ENCODE peak calls at places on chromosomes 4 and X, in ten cellular contexts. Y, F, O, Z, W, P, I, R, A and V are unnamed samples.

GRCh38 chr4:4752576-4753401 is 106.7 kb upstream of the MSX1 start:
- DNase-seq in Y (peak; percentile 49), F (peak; percentile 61), O (no peak), Z (peak; percentile 24), W (no peak), P (no peak), I (no peak), R (no peak), A (no peak), V (no peak)

GRCh38 chr4:6937201-6937600 is 27.6 kb downstream of the TBC1D14 start:
- DNase-seq in Y (no peak), F (no peak), O (no peak), Z (no peak), W (no peak), P (no peak), I (no peak), R (no peak), A (no peak), V (no peak)

GRCh38 chrX:74187211-74187610 is 116.8 kb upstream of the ZCCHC13 start:
- DNase-seq in Y (no peak), F (no peak), O (no peak), Z (no peak), W (peak; percentile 53), P (no peak), I (no peak), R (no peak), A (no peak), V (no peak)

GRCh38 chrX:134528936-134529335 is 69.0 kb downstream of the HPRT1 start:
- DNase-seq in Y (no peak), F (no peak), O (no peak), Z (no peak), W (no peak), P (no peak), I (no peak), R (no peak), A (no peak), V (no peak)

GRCh38 chr4:83644677-83645639 is 109.0 kb downstream of the GPAT3 start:
- DNase-seq in Y (peak; percentile 32), F (peak; percentile 63), O (no peak), Z (peak; percentile 43), W (peak; percentile 33), P (no peak), I (peak; percentile 72), R (peak; percentile 25), A (no peak), V (no peak)

GRCh38 chrX:20061869-20062254 is 54.8 kb downstream of the MAP7D2 start:
- DNase-seq in Y (peak; percentile 57), F (no peak), O (no peak), Z (no peak), W (peak; percentile 82), P (no peak), I (no peak), R (no peak), A (no peak), V (no peak)

GRCh38 chr4:168318266-168318895 is at the start of gene DDX60:
- DNase-seq in Y (no peak), F (peak; percentile 84), O (peak; percentile 76), Z (peak; percentile 83), W (peak; percentile 73), P (peak; percentile 81), I (peak; percentile 79), R (peak; percentile 84), A (peak; percentile 76), V (peak; percentile 90)

GRCh38 chr4:37715889-37716402 is 29.8 kb upstream of the RELL1 start:
- DNase-seq in Y (no peak), F (peak; percentile 55), O (no peak), Z (no peak), W (peak; percentile 69), P (no peak), I (peak; percentile 22), R (peak; percentile 10), A (peak; percentile 77), V (no peak)

GRCh38 chr4:186932631-186933150 is 209.0 kb upstream of the FAT1 start:
- DNase-seq in Y (peak; percentile 76), F (peak; percentile 90), O (no peak), Z (no peak), W (peak; percentile 96), P (no peak), I (no peak), R (no peak), A (no peak), V (no peak)

GRCh38 chr4:184066584-184067300 is 150.9 kb downstream of the ENPP6 start:
- DNase-seq in Y (no peak), F (no peak), O (no peak), Z (no peak), W (no peak), P (no peak), I (no peak), R (no peak), A (no peak), V (no peak)

GRCh38 chr4:92599044-92599443 is 295.3 kb downstream of the GRID2 start:
- DNase-seq in Y (no peak), F (no peak), O (no peak), Z (no peak), W (peak; percentile 1), P (no peak), I (no peak), R (no peak), A (no peak), V (no peak)

GRCh38 chr4:121096629-121097028 is 24.3 kb upstream of the NDNF start:
- DNase-seq in Y (peak; percentile 25), F (peak; percentile 49), O (no peak), Z (no peak), W (peak; percentile 27), P (no peak), I (peak; percentile 65), R (no peak), A (no peak), V (no peak)

GRCh38 chrX:110135618-110136017 is 132.7 kb downstream of the TMEM164 start:
- DNase-seq in Y (no peak), F (no peak), O (no peak), Z (no peak), W (no peak), P (no peak), I (no peak), R (no peak), A (no peak), V (no peak)

GRCh38 chr4:55758081-55758480 is 61.5 kb upstream of the EXOC1L start:
- DNase-seq in Y (no peak), F (no peak), O (no peak), Z (no peak), W (peak; percentile 5), P (no peak), I (peak; percentile 15), R (no peak), A (no peak), V (no peak)

GRCh38 chrX:22922961-22923360 is 76.8 kb upstream of the DDX53 start:
- DNase-seq in Y (no peak), F (no peak), O (no peak), Z (peak; percentile 3), W (peak; percentile 69), P (no peak), I (no peak), R (no peak), A (no peak), V (no peak)

GRCh38 chrX:13463608-13464007 is 105.8 kb upstream of the EGFL6 start:
- DNase-seq in Y (peak; percentile 59), F (no peak), O (peak; percentile 65), Z (no peak), W (peak; percentile 93), P (no peak), I (peak; percentile 57), R (peak; percentile 48), A (peak; percentile 56), V (no peak)

GRCh38 chrX:118353081-118353850 is 7.4 kb downstream of the WDR44 start:
- DNase-seq in Y (no peak), F (no peak), O (no peak), Z (no peak), W (no peak), P (no peak), I (no peak), R (no peak), A (no peak), V (no peak)

GRCh38 chr4:165364452-165365080 is 14.2 kb upstream of the CPE start:
- DNase-seq in Y (no peak), F (peak; percentile 35), O (no peak), Z (no peak), W (peak; percentile 36), P (no peak), I (no peak), R (no peak), A (no peak), V (no peak)

GRCh38 chrX:120426599-120426998 is 42.5 kb downstream of the LAMP2 start:
- DNase-seq in Y (no peak), F (no peak), O (no peak), Z (no peak), W (peak; percentile 32), P (no peak), I (no peak), R (no peak), A (no peak), V (no peak)

GRCh38 chr4:42515156-42515884 is 118.0 kb downstream of the SHISA3 start:
- DNase-seq in Y (peak; percentile 4), F (no peak), O (no peak), Z (no peak), W (peak; percentile 52), P (no peak), I (no peak), R (no peak), A (no peak), V (no peak)

GRCh38 chr4:129822708-129823504 is 727.0 kb downstream of the C4orf33 start:
- DNase-seq in Y (no peak), F (peak; percentile 12), O (no peak), Z (no peak), W (peak; percentile 30), P (no peak), I (no peak), R (peak; percentile 18), A (peak; percentile 53), V (no peak)